ENCODE peak calls at places on chromosomes 6 and 20, in seven cellular contexts. One of them, this sample, is unnamed.

GRCh38 chr6:154370545-154370944 is 13.9 kb upstream of the IPCEF1 start:
- DNase-seq in HepG2: peak; percentile 25
- DNase-seq in SK-N-SH: peak; percentile 52
- DNase-seq in ovary: no peak
- DNase-seq in sigmoid colon: no peak
- DNase-seq in GM12878: no peak
- DNase-seq in H1: no peak
- DNase-seq in this sample: no peak

GRCh38 chr6:72461144-72461543 is 160.7 kb upstream of the KCNQ5 start:
- DNase-seq in HepG2: no peak
- DNase-seq in ovary: no peak
- DNase-seq in GM12878: no peak
- DNase-seq in sigmoid colon: no peak
- DNase-seq in H1: no peak
- DNase-seq in SK-N-SH: no peak
- DNase-seq in this sample: no peak

GRCh38 chr6:149867876-149868640 is 3.9 kb upstream of the LRP11 start:
- DNase-seq in SK-N-SH: no peak
- DNase-seq in sigmoid colon: no peak
- DNase-seq in H1: peak; percentile 70
- DNase-seq in GM12878: no peak
- DNase-seq in HepG2: peak; percentile 59
- DNase-seq in ovary: no peak
- DNase-seq in this sample: no peak

GRCh38 chr6:23498013-23498412 is 628.0 kb upstream of the NRSN1 start:
- DNase-seq in SK-N-SH: no peak
- DNase-seq in ovary: no peak
- DNase-seq in HepG2: no peak
- DNase-seq in H1: no peak
- DNase-seq in sigmoid colon: no peak
- DNase-seq in GM12878: no peak
- DNase-seq in this sample: no peak

GRCh38 chr6:166809721-166810120 is 146.6 kb downstream of the RNASET2 start:
- DNase-seq in sigmoid colon: no peak
- DNase-seq in SK-N-SH: no peak
- DNase-seq in ovary: no peak
- DNase-seq in HepG2: no peak
- DNase-seq in GM12878: no peak
- DNase-seq in H1: no peak
- DNase-seq in this sample: peak; percentile 45

GRCh38 chr20:41261790-41262717 is 55.5 kb downstream of the ZHX3 start:
- DNase-seq in H1: no peak
- DNase-seq in SK-N-SH: no peak
- DNase-seq in sigmoid colon: no peak
- DNase-seq in GM12878: no peak
- DNase-seq in HepG2: no peak
- DNase-seq in ovary: no peak
- DNase-seq in this sample: no peak

GRCh38 chr6:148538251-148539190 is 195.9 kb downstream of the SASH1 start:
- DNase-seq in GM12878: no peak
- DNase-seq in SK-N-SH: no peak
- DNase-seq in HepG2: no peak
- DNase-seq in ovary: no peak
- DNase-seq in H1: no peak
- DNase-seq in sigmoid colon: no peak
- DNase-seq in this sample: no peak

GRCh38 chr6:4344317-4344899 is 209.0 kb upstream of the ECI2 start:
- DNase-seq in H1: no peak
- DNase-seq in GM12878: no peak
- DNase-seq in sigmoid colon: no peak
- DNase-seq in SK-N-SH: no peak
- DNase-seq in ovary: no peak
- DNase-seq in HepG2: no peak
- DNase-seq in this sample: peak; percentile 70

GRCh38 chr20:19644085-19644484 is 114.0 kb upstream of the RIN2 start:
- DNase-seq in H1: no peak
- DNase-seq in ovary: no peak
- DNase-seq in SK-N-SH: no peak
- DNase-seq in sigmoid colon: no peak
- DNase-seq in HepG2: no peak
- DNase-seq in GM12878: no peak
- DNase-seq in this sample: peak; percentile 81

GRCh38 chr6:170489836-170490235 is 63.3 kb downstream of the PSMB1 start:
- DNase-seq in HepG2: no peak
- DNase-seq in sigmoid colon: no peak
- DNase-seq in SK-N-SH: no peak
- DNase-seq in GM12878: no peak
- DNase-seq in H1: no peak
- DNase-seq in ovary: no peak
- DNase-seq in this sample: no peak

GRCh38 chr6:394641-395289 is 3.2 kb downstream of the IRF4 start:
- DNase-seq in ovary: no peak
- DNase-seq in SK-N-SH: no peak
- DNase-seq in GM12878: no peak
- DNase-seq in HepG2: no peak
- DNase-seq in sigmoid colon: no peak
- DNase-seq in H1: no peak
- DNase-seq in this sample: no peak

GRCh38 chr6:4355241-4355640 is 219.9 kb upstream of the ECI2 start:
- DNase-seq in ovary: no peak
- DNase-seq in SK-N-SH: no peak
- DNase-seq in sigmoid colon: no peak
- DNase-seq in GM12878: no peak
- DNase-seq in HepG2: no peak
- DNase-seq in H1: no peak
- DNase-seq in this sample: no peak

GRCh38 chr6:170259301-170259700 is 31.6 kb downstream of the DLL1 start:
- DNase-seq in GM12878: no peak
- DNase-seq in HepG2: no peak
- DNase-seq in H1: no peak
- DNase-seq in sigmoid colon: peak; percentile 35
- DNase-seq in SK-N-SH: no peak
- DNase-seq in ovary: no peak
- DNase-seq in this sample: no peak

GRCh38 chr6:42255050-42255449 is 37.4 kb upstream of the MRPS10 start:
- DNase-seq in ovary: no peak
- DNase-seq in GM12878: no peak
- DNase-seq in H1: no peak
- DNase-seq in HepG2: no peak
- DNase-seq in SK-N-SH: no peak
- DNase-seq in sigmoid colon: no peak
- DNase-seq in this sample: no peak

GRCh38 chr6:14066782-14067406 is 50.7 kb upstream of the CD83 start:
- DNase-seq in ovary: no peak
- DNase-seq in GM12878: no peak
- DNase-seq in H1: no peak
- DNase-seq in sigmoid colon: no peak
- DNase-seq in HepG2: peak; percentile 55
- DNase-seq in SK-N-SH: peak; percentile 67
- DNase-seq in this sample: peak; percentile 47

GRCh38 chr6:142013875-142014495 is 118.7 kb upstream of the GJE1 start:
- DNase-seq in SK-N-SH: no peak
- DNase-seq in ovary: no peak
- DNase-seq in sigmoid colon: no peak
- DNase-seq in GM12878: no peak
- DNase-seq in H1: no peak
- DNase-seq in HepG2: no peak
- DNase-seq in this sample: no peak

GRCh38 chr6:25692472-25692871 is 40.5 kb downstream of the SCGN start:
- DNase-seq in sigmoid colon: no peak
- DNase-seq in HepG2: no peak
- DNase-seq in ovary: no peak
- DNase-seq in GM12878: no peak
- DNase-seq in SK-N-SH: no peak
- DNase-seq in H1: no peak
- DNase-seq in this sample: no peak

GRCh38 chr6:8814440-8815000 is 379.2 kb upstream of the SLC35B3 start:
- DNase-seq in GM12878: no peak
- DNase-seq in HepG2: no peak
- DNase-seq in SK-N-SH: no peak
- DNase-seq in ovary: no peak
- DNase-seq in H1: no peak
- DNase-seq in sigmoid colon: no peak
- DNase-seq in this sample: no peak

GRCh38 chr6:7203939-7204338 is 96.2 kb downstream of the RREB1 start:
- DNase-seq in HepG2: no peak
- DNase-seq in H1: no peak
- DNase-seq in sigmoid colon: no peak
- DNase-seq in GM12878: no peak
- DNase-seq in SK-N-SH: no peak
- DNase-seq in ovary: no peak
- DNase-seq in this sample: no peak
- H3K36me3 ChIP-seq in HepG2: peaks cover 78% of the 10 kb centered on the region
- H3K36me3 ChIP-seq in H1: peaks cover 3% of the 10 kb centered on the region
- H3K36me3 ChIP-seq in sigmoid colon: peaks cover 12% of the 10 kb centered on the region
- H3K36me3 ChIP-seq in GM12878: peaks cover 10% of the 10 kb centered on the region
- H3K36me3 ChIP-seq in SK-N-SH: peaks cover 4% of the 10 kb centered on the region
- H3K36me3 ChIP-seq in ovary: no peaks in the 10 kb centered on the region
- H3K36me3 ChIP-seq in this sample: peaks cover 59% of the 10 kb centered on the region

DNA sequence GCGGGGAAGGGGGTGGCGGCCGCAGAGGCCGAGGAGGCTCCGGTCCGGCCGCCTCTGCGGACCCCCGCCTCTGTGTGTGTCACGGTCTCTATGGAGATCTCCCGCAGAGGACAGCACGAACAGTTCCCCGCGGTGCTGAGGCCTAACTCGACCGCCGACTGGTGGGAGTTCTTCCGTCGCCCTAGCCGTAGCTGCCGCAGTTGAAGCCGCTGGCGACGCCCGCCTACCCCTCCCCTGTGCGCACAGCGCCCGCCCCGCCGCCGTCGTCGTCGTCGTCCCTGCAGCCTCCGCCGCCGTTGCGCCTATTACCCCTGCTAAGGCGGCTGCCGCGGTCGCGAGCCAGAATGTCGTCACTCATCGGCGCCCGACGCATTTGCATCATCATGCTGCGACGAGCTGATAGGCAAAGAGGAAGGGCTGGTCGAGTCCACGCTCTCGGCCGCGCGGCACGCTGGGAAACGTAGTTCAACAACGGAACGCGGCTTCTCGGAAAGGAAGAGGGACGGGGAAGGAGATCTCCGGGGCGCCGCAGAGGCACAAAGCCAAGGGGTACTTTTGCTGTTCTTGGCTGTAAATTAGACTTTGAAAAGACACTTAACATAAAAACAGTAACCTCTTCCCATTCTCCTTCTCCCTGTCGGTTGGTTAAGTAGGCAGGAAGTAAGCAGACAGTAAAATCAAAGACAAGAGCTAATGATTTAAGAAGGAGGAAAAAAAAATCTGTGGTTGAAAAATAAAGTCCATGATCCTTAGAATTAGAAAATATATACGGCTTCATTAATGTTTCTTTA is at the start of gene NUP153:
- DNase-seq in HepG2: peak; percentile 98
- DNase-seq in H1: peak; percentile 100
- DNase-seq in sigmoid colon: peak; percentile 99
- DNase-seq in GM12878: peak; percentile 96
- DNase-seq in SK-N-SH: peak; percentile 93
- DNase-seq in ovary: peak; percentile 98
- DNase-seq in this sample: peak; percentile 100
- TF ChIP-seq EP300 in HepG2: peak; percentile 79
- TF ChIP-seq EP300 in H1: no peak
- TF ChIP-seq EP300 in sigmoid colon: no peak
- TF ChIP-seq EP300 in GM12878: peak; percentile 36
- TF ChIP-seq EP300 in SK-N-SH: no peak
- TF ChIP-seq EP300 in ovary: peak; percentile 55
- TF ChIP-seq EP300 in this sample: no peak

GRCh38 chr6:43559328-43559727 is 16.5 kb downstream of the XPO5 start:
- DNase-seq in HepG2: no peak
- DNase-seq in ovary: no peak
- DNase-seq in SK-N-SH: no peak
- DNase-seq in GM12878: no peak
- DNase-seq in H1: no peak
- DNase-seq in sigmoid colon: no peak
- DNase-seq in this sample: no peak
- H3K36me3 ChIP-seq in HepG2: peaks cover 91% of the 10 kb centered on the region
- H3K36me3 ChIP-seq in ovary: no peaks in the 10 kb centered on the region
- H3K36me3 ChIP-seq in SK-N-SH: peaks cover 63% of the 10 kb centered on the region
- H3K36me3 ChIP-seq in GM12878: peaks cover 4% of the 10 kb centered on the region
- H3K36me3 ChIP-seq in H1: peaks cover 87% of the 10 kb centered on the region
- H3K36me3 ChIP-seq in sigmoid colon: peaks cover 61% of the 10 kb centered on the region
- H3K36me3 ChIP-seq in this sample: peaks cover 96% of the 10 kb centered on the region

GRCh38 chr6:112044856-112045255 is 9.0 kb upstream of the CCN6 start:
- DNase-seq in SK-N-SH: no peak
- DNase-seq in sigmoid colon: no peak
- DNase-seq in ovary: no peak
- DNase-seq in HepG2: no peak
- DNase-seq in GM12878: no peak
- DNase-seq in H1: no peak
- DNase-seq in this sample: no peak

GRCh38 chr6:112041535-112041934 is 12.4 kb upstream of the CCN6 start:
- DNase-seq in GM12878: no peak
- DNase-seq in HepG2: no peak
- DNase-seq in SK-N-SH: no peak
- DNase-seq in sigmoid colon: no peak
- DNase-seq in ovary: no peak
- DNase-seq in H1: no peak
- DNase-seq in this sample: no peak

GRCh38 chr6:112040933-112041332 is 13.0 kb upstream of the CCN6 start:
- DNase-seq in sigmoid colon: no peak
- DNase-seq in ovary: no peak
- DNase-seq in HepG2: no peak
- DNase-seq in H1: no peak
- DNase-seq in GM12878: no peak
- DNase-seq in SK-N-SH: no peak
- DNase-seq in this sample: no peak

GRCh38 chr6:112044196-112044595 is 9.7 kb upstream of the CCN6 start:
- DNase-seq in H1: no peak
- DNase-seq in sigmoid colon: no peak
- DNase-seq in GM12878: no peak
- DNase-seq in SK-N-SH: no peak
- DNase-seq in ovary: no peak
- DNase-seq in HepG2: no peak
- DNase-seq in this sample: no peak

DNA sequence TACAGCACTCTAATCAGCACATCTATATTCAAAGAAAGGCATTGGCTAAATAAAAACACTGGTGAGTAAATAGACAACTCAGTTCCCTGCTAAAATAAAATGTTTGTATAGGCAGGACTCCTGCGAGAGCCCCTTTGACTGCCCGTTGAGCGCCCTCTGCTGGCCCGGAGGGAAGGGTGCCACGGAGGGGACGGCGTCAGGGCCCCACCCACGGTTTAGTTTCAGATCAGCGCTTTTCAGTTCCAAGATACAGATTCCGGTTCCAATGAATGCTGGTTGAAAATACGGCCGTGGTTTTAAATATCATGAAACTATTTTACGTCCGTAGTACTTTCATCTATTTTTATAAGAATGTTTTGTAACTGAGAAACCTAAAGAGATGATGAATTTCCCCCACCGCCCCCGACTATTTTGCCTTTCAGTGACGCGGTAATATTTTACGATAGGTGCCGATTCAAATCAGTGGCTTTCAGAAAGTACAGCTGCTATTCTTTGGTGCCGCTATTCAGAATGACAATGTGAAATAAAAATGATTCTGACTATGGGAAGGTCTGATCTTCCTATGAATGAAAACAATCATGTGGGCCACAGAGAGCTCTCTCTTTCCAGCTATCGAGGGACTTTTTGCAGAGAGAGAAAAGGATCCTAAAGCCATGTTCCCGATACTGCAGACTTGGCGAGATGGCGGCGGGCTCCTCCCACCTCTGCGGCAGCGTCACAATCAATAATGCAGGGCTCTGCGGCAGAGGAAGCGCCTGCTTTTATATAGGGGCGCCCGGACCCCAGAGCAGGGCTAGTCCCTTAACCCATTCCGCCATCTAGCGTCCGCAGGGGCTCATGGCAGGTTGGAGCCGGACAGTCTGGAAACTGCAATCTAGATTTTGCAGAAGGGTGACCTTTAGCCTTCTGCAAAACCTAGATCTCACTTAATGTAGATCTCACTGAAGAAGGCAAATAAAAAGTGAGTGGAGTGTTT is 10.6 kb upstream of the CCN6 start:
- DNase-seq in sigmoid colon: peak; percentile 92
- DNase-seq in SK-N-SH: peak; percentile 93
- DNase-seq in ovary: peak; percentile 87
- DNase-seq in HepG2: peak; percentile 86
- DNase-seq in GM12878: peak; percentile 45
- DNase-seq in H1: peak; percentile 98
- DNase-seq in this sample: peak; percentile 97
- TF ChIP-seq EP300 in sigmoid colon: no peak
- TF ChIP-seq EP300 in SK-N-SH: no peak
- TF ChIP-seq EP300 in ovary: no peak
- TF ChIP-seq EP300 in HepG2: no peak
- TF ChIP-seq EP300 in GM12878: peak; percentile 50
- TF ChIP-seq EP300 in H1: no peak
- TF ChIP-seq EP300 in this sample: no peak